ENCODE peak calls at places on chromosome 9, in ten cellular contexts. G is GM12878, K is transverse colon, P is K562, V is stomach, J is sigmoid colon, X is spleen, U is vagina, F is breast epithelium, D is endothelial cell of umbilical vein. Y is an unnamed sample.

GRCh38 chr9:130472184-130472705 is 27.5 kb downstream of the ASS1 start:
- DNase-seq in G (no peak), K (no peak), P (no peak), V (no peak), J (no peak), X (no peak), U (no peak), F (no peak), D (no peak), Y (no peak)

GRCh38 chr9:121750259-121750714 is 98.9 kb downstream of the DAB2IP start:
- DNase-seq in G (no peak), K (no peak), P (no peak), V (peak; percentile 65), J (no peak), X (no peak), U (no peak), F (no peak), D (no peak), Y (no peak)

GRCh38 chr9:90433398-90433890 is 209.2 kb downstream of the DIRAS2 start:
- DNase-seq in G (no peak), K (no peak), P (peak; percentile 13), V (peak; percentile 31), J (no peak), X (no peak), U (no peak), F (peak; percentile 62), D (no peak), Y (peak; percentile 89)

GRCh38 chr9:13992136-13992798 is 321.7 kb downstream of the NFIB start:
- DNase-seq in G (no peak), K (no peak), P (no peak), V (no peak), J (no peak), X (no peak), U (no peak), F (no peak), D (no peak), Y (no peak)

GRCh38 chr9:121194730-121195129 is 6.9 kb downstream of the RAB14 start:
- DNase-seq in G (no peak), K (no peak), P (no peak), V (no peak), J (no peak), X (no peak), U (no peak), F (no peak), D (no peak), Y (no peak)

GRCh38 chr9:33139421-33140228 is 27.5 kb downstream of the B4GALT1 start:
- DNase-seq in G (no peak), K (peak; percentile 62), P (peak; percentile 57), V (peak; percentile 35), J (peak; percentile 93), X (peak; percentile 82), U (no peak), F (no peak), D (no peak), Y (no peak)

GRCh38 chr9:2726620-2727335 is 9.5 kb downstream of the KCNV2 start:
- DNase-seq in G (no peak), K (no peak), P (no peak), V (no peak), J (no peak), X (no peak), U (no peak), F (no peak), D (no peak), Y (no peak)

GRCh38 chr9:124659099-124659659 is 111.9 kb downstream of the NR6A1 start:
- DNase-seq in G (peak; percentile 81), K (peak; percentile 66), P (peak; percentile 97), V (peak; percentile 53), J (peak; percentile 83), X (peak; percentile 83), U (peak; percentile 87), F (peak; percentile 64), D (peak; percentile 89), Y (peak; percentile 93)

DNA sequence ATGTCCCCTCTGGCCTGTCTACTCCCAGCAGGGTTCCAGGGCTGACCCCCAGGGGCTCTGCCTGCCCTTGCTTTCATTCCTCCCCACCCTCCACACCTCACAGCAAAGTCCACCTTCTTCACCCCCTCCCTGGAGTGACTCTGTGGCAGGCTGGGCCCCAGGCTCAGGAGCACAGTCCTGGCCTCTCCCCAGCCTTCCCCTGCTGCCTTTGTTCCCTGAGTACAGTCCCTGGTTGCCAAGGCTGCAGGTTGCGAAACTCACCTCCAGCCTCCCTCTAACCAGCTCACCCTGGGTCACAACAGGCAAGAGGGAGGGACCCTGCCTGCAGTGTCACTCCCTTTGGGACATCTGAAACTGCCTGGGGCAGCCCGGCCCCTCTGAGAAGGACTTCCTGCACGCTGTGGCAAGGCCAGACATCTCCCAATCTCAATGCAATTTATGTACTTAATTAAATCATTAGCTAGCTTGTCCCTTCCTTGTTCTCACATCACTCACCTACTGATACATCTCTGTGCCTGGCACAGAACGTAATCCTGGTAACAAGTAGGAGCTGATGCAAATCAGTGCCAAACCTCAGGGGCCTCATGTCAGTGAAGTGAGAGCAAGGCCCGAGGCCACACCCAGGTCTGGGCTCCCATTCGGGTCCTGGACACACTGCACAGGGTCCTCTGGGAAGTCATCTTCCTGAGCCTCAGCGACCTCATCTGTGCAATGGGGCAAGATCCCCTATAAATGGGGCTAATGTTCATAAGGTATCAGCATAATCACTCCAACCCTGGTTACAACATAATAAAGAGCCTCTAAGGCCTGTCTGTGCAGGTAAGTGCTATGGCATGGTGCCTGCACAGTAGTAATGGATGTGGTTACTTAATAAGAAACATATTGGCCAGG is 27.3 kb upstream of the TRIM14 start:
- DNase-seq in G (peak; percentile 36), K (peak; percentile 91), P (peak; percentile 13), V (peak; percentile 92), J (no peak), X (no peak), U (no peak), F (peak; percentile 95), D (no peak), Y (no peak)
- TF ChIP-seq POLR2AphosphoS5 in G (no peak), K (peak; percentile 20), P (no peak), V (peak; percentile 89), J (no peak), X (peak; percentile 34), U (peak; percentile 62), F (peak; percentile 23), D (no peak), Y (no peak)

GRCh38 chr9:98124637-98125426 is 5.8 kb upstream of the TRIM14 start:
- DNase-seq in G (no peak), K (no peak), P (no peak), V (no peak), J (no peak), X (no peak), U (no peak), F (no peak), D (no peak), Y (no peak)

GRCh38 chr9:98121096-98121495 is 2.1 kb upstream of the TRIM14 start:
- DNase-seq in G (no peak), K (peak; percentile 68), P (peak; percentile 44), V (no peak), J (no peak), X (no peak), U (no peak), F (no peak), D (peak; percentile 8), Y (no peak)

GRCh38 chr9:98120476-98120875 is 1.5 kb upstream of the TRIM14 start:
- DNase-seq in G (no peak), K (peak; percentile 57), P (no peak), V (no peak), J (no peak), X (no peak), U (no peak), F (no peak), D (no peak), Y (no peak)

GRCh38 chr9:98117984-98118639 is 910 bp downstream of the TRIM14 start:
- DNase-seq in G (no peak), K (peak; percentile 84), P (peak; percentile 84), V (peak; percentile 52), J (no peak), X (no peak), U (no peak), F (no peak), D (no peak), Y (no peak)

DNA sequence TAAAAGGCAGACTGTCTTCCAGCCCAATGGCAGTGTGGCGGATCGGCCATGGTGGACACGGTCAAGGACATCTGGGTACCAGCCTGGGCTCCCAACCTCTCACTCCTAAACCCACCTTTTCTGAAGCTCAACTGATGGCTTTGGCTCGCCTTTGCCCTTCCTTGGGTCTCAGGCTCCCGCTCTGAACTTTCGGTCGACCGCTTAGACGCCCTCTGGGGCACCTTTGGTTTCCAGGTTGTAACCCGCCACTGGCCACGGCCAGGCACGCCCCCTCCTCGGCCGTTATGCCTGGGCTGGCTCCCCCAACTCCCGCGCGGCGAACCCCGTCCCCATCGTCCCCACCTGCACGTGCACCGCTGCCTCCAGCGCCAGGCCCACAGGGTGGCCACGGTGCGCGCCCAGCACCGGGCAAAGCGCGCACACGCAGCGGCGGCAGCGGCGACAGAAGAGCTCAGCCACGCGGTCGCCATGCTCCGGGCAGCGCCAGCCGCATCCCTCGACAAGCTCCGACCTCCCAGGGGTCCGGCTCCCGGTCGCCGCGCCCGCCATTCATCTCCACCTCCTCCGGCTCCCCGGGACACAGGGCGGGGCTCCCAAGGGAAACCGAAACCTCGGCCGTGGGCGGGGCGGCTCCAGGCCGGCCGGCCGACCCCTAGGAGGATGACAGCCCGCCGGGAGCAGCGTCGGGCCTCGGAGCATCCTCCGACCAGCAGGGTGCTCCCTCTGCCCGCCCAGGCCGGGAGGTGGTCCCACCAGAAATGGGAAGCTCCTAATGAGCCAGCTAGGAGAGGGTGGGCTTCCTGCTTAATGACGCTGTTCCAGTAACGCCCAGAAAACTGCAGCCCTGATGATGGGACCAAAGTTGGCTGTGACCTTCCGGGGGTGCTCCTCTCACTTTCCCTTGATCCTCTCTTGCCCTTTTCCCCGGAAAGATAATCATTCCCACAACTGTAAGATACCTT is at the start of gene TRIM14:
- DNase-seq in G (no peak), K (peak; percentile 85), P (peak; percentile 83), V (peak; percentile 72), J (peak; percentile 71), X (peak; percentile 94), U (no peak), F (no peak), D (peak; percentile 57), Y (no peak)
- TF ChIP-seq POLR2A in G (peak; percentile 94), K (peak; percentile 48), P (peak; percentile 67), V (no peak), J (no peak), X (no peak), U (no peak), F (no peak), D (no peak), Y (no peak)

GRCh38 chr9:19117039-19117716 is 10.1 kb downstream of the PLIN2 start:
- DNase-seq in G (no peak), K (no peak), P (no peak), V (no peak), J (no peak), X (no peak), U (no peak), F (no peak), D (no peak), Y (no peak)
- H3K4me1 ChIP-seq in G (no peaks in the 10 kb centered on the region), K (no peaks in the 10 kb centered on the region), P (peaks cover 6% of the 10 kb centered on the region), V (no peaks in the 10 kb centered on the region), J (no peaks in the 10 kb centered on the region), X (no peaks in the 10 kb centered on the region), U (peaks cover 28% of the 10 kb centered on the region), F (no peaks in the 10 kb centered on the region), D (peaks cover 30% of the 10 kb centered on the region), Y (no peaks in the 10 kb centered on the region)

DNA sequence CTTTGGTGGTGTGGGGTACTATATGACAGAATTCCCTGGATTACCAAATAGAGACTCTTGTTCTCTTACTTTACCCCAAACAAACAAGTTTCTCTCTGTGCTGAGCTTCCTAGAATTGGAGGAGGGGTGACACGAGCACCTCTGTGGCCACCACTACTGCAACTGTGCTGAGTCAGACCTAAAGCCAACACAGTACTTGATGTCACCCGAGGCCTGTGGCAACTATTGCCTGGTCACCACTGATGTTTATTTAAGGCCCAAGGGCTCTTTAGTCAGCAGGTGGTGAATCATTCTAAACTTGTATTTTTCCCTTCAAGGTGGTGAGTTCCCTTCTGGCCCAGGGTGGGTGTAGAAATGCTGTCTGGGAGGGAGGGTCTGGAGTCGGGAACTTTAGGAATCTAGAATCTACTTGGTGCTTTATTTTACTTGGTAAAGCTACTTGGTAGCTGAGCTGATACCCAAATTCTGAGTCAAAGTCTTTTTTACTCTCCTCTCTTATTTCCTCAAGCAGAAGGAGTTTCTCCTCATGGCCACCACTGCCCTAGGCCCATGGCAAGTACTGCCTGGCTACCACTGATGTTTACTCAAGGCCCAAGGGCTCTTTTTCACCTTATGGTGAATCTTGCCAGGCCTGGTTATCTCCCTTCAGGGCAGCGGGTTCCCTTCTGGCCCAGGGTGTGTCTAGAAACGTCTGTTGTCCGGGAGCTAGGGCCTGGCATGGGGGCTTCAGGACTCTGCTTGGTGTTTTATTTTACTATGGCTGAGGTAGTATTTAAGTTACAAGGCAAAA is 9.8 kb downstream of the LURAP1L start:
- DNase-seq in G (no peak), K (peak; percentile 42), P (peak; percentile 48), V (peak; percentile 64), J (peak; percentile 75), X (no peak), U (no peak), F (peak; percentile 68), D (peak; percentile 35), Y (no peak)
- TF ChIP-seq POLR2AphosphoS5 in G (no peak), K (peak; percentile 21), P (no peak), V (peak; percentile 89), J (peak; percentile 34), X (no peak), U (peak; percentile 23), F (peak; percentile 51), D (no peak), Y (no peak)

Y was measured in esophagus muscularis mucosa.